ENCODE peak calls at places on chromosome 6, in six cellular contexts. O, I, F, G, R and N are unnamed samples.

GRCh38 chr6:34154668-34155447 is 9.0 kb upstream of the GRM4 start:
- DNase-seq in I (no peak), R (peak), G (peak), O (no peak), F (peak), N (peak)

GRCh38 chr6:119880840-119881239 is 531.3 kb upstream of the MAN1A1 start:
- DNase-seq in R (no peak), O (no peak), G (no peak), F (no peak), I (no peak), N (no peak)

GRCh38 chr6:108736832-108737231 is 111.4 kb upstream of the ARMC2 start:
- DNase-seq in G (peak), O (no peak), R (peak), F (no peak), I (no peak), N (peak)

GRCh38 chr6:90217621-90218496 is 78.8 kb downstream of the BACH2 start:
- DNase-seq in G (no peak), F (peak), R (no peak), O (no peak), I (no peak), N (no peak)

GRCh38 chr6:170522565-170523183 is 30.4 kb downstream of the PSMB1 start:
- DNase-seq in F (no peak), O (no peak), R (peak), G (peak), I (no peak), N (no peak)

GRCh38 chr6:30979076-30979475 is 4.4 kb upstream of the MUC21 start:
- DNase-seq in R (no peak), G (no peak), I (no peak), O (no peak), F (no peak), N (no peak)

GRCh38 chr6:167930300-167930699 is 67.2 kb upstream of the KIF25 start:
- DNase-seq in G (peak), R (peak), O (no peak), I (no peak), F (no peak), N (no peak)

GRCh38 chr6:41256383-41256782 is 28.2 kb downstream of the TREML4 start:
- DNase-seq in G (no peak), O (no peak), F (no peak), I (no peak), R (no peak), N (no peak)

GRCh38 chr6:44122821-44123220 is 4.4 kb downstream of the MRPL14 start:
- DNase-seq in F (no peak), G (peak), I (no peak), R (peak), O (no peak), N (no peak)

GRCh38 chr6:19603716-19604115 is 233.5 kb upstream of the ID4 start:
- DNase-seq in G (no peak), R (no peak), O (no peak), I (no peak), F (no peak), N (no peak)

GRCh38 chr6:28553384-28553985 is 27.8 kb downstream of the GPX5 start:
- DNase-seq in O (no peak), R (no peak), G (no peak), I (no peak), F (no peak), N (no peak)